ENCODE peak calls at places on chromosome 15, in seven cellular contexts. L, K, B, V, E, Z and N are unnamed samples.

GRCh38 chr15:48695088-48695834 is 49.8 kb upstream of the FBN1 start:
- DNase-seq in B (no peak), K (no peak), Z (no peak), E (no peak), V (no peak), L (no peak), N (no peak)

GRCh38 chr15:57769266-57769665 is 62.8 kb downstream of the POLR2M start:
- DNase-seq in B (no peak), L (no peak), V (peak; percentile 13), Z (no peak), K (no peak), E (peak; percentile 71), N (no peak)

GRCh38 chr15:57196865-57197264 is 179.4 kb upstream of the CGNL1 start:
- DNase-seq in V (no peak), B (no peak), E (no peak), Z (no peak), K (no peak), L (no peak), N (no peak)

GRCh38 chr15:70704166-70704565 is 59.2 kb downstream of the UACA start:
- DNase-seq in V (no peak), B (no peak), K (no peak), L (no peak), E (no peak), Z (no peak), N (no peak)

GRCh38 chr15:31212286-31212685 is 110.8 kb upstream of the TRPM1 start:
- DNase-seq in E (no peak), V (no peak), Z (no peak), L (no peak), B (no peak), K (no peak), N (no peak)

GRCh38 chr15:99994849-99995248 is 261.6 kb upstream of the LYSMD4 start:
- DNase-seq in K (no peak), V (no peak), L (no peak), Z (no peak), B (no peak), E (no peak), N (no peak)

GRCh38 chr15:57205027-57205855 is 171.1 kb upstream of the CGNL1 start:
- DNase-seq in L (no peak), E (no peak), Z (no peak), K (no peak), V (no peak), B (no peak), N (no peak)

GRCh38 chr15:49199666-49200065 is 29.6 kb downstream of the GALK2 start:
- DNase-seq in L (no peak), V (no peak), E (no peak), K (no peak), Z (no peak), B (no peak), N (no peak)

GRCh38 chr15:90769375-90769774 is 52.2 kb downstream of the BLM start:
- DNase-seq in B (no peak), E (no peak), V (no peak), K (no peak), Z (no peak), L (no peak), N (no peak)

DNA sequence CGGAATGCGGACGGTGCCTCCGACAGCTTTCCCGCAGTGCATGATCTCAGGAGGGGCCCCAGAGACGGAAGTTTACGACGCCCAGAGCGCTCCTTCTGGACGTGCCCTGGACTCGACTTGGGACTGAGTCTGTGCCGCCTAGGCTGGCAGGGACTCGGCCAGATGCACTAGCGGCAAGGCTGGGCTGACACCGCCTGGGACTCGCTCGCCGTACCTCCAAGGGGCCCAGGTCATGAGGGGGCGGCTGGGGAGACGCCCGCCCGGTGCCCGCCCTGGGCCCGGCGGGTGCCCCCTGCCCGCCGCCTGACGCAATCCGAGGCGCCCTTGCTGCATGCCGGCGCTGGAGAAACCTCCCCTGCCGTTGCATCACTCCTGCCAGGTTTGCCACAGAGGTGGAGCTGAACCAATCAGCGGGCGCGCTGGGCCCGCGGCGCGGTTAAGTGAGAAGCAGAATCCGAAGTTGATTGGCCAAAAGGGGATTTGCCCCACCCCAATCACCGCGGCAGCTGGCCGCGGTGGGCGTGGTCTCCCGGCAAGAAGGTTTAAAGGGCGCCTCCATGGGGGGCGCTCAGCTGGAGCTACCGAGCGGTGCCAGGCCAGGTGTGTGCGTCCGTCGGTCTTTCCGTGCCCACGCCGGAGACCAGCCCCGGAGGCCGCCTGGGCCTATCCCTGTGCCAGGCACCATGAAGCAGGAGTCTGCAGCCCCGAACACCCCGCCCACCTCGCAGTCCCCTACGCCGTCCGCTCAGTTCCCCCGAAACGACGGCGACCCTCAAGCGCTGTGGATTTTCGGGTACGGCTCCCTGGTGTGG is at the start of gene CHAC1:
- DNase-seq in K (peak; percentile 97), B (peak; percentile 97), V (peak; percentile 98), L (peak; percentile 98), E (peak; percentile 97), Z (peak; percentile 98), N (peak; percentile 95)
- TF ChIP-seq POLR2A in K (no peak), B (peak; percentile 87), V (peak; percentile 67), L (no peak), E (peak; percentile 22), Z (peak; percentile 22), N (no peak)

GRCh38 chr15:40766194-40766830 is 2.4 kb downstream of the GCHFR start:
- DNase-seq in L (no peak), B (no peak), V (no peak), K (no peak), Z (no peak), E (no peak), N (no peak)

GRCh38 chr15:40769310-40770146 is at the start of gene C15orf62:
- DNase-seq in E (no peak), V (no peak), K (no peak), Z (no peak), B (peak; percentile 66), L (peak; percentile 73), N (no peak)

GRCh38 chr15:40768492-40769309 is 1.1 kb upstream of the C15orf62 start:
- DNase-seq in E (no peak), K (no peak), B (peak; percentile 66), Z (no peak), L (peak; percentile 53), V (no peak), N (no peak)

GRCh38 chr15:40767838-40768491 is 1.8 kb upstream of the C15orf62 start:
- DNase-seq in K (no peak), L (no peak), Z (no peak), E (no peak), B (no peak), V (no peak), N (no peak)

GRCh38 chr15:40766906-40767837 is 2.6 kb upstream of the C15orf62 start:
- DNase-seq in Z (no peak), L (no peak), B (no peak), V (no peak), E (no peak), K (no peak), N (no peak)
- TF ChIP-seq EP300 in Z (no peak), L (no peak), B (no peak), V (no peak), E (no peak), K (no peak), N (no peak)

DNA sequence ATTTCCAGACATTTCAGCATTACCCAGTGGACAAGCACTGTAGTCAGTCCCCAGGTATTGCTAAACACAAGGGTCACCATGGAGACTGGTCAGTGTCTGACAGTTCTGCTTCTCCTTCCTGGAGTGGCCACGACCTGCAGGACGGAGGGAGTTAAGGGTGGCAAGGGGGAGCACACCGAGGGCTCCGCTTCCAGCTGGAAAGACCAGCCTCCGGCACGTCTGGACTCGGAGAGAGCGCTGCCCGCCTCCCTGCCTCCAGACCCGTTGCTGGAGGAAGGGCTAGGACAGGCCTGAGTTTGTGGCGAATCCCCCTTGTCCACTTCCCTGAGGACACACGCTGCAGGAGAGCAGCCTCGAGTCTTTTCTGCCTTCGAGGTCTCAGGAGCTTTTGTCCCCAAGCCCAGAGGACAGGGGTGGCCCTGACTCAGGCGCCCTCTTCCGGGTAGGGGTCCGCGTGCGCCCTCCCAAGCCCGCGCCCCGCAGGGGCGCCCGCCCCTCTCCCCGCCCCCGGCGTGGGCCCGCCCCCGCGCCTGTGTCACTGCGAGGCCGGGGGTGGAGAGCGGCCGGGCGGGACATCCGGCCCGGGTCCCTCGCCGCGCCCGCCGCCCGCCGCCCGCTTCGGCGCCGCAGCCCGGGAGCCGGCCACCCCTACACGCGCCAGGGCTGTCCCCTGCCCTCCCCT is at the start of gene CHST14:
- DNase-seq in V (peak; percentile 89), K (peak; percentile 48), Z (no peak), L (peak; percentile 55), E (peak; percentile 75), B (peak; percentile 64), N (peak; percentile 73)
- TF ChIP-seq POLR2A in V (peak; percentile 39), K (peak; percentile 42), Z (no peak), L (no peak), E (no peak), B (peak; percentile 41), N (no peak)

DNA sequence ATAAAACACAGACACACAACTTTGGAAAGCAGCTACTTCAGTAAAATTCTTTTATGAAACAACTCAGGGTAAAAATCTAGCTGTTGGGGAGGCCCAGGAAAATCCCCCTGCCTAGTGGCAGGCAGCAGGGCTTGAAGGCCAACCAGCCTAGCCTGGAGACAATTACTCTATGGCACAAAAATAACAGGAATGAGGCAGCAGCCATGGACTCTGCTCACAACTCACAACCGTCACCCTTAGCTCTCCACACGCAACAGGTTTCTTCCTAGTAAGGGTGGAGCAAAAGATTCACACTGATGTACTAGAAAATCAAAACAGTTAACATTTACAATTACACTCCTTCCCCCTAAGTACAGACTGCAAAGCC is 538 bp upstream of the FBXL22 start:
- DNase-seq in E (no peak), K (no peak), L (no peak), Z (peak; percentile 81), V (no peak), B (no peak), N (no peak)
- TF ChIP-seq EP300 in E (no peak), K (no peak), L (peak; percentile 35), Z (no peak), V (no peak), B (no peak), N (no peak)